ENCODE peak calls at places on chromosomes 7 and 10, in seven cellular contexts. One of them, this sample, is unnamed.

GRCh38 chr7:42238709-42239395 is 1.8 kb upstream of the GLI3 start:
- DNase-seq in iPS-NIHi11: peak
- DNase-seq in activated naive CD4-positive, alpha-beta T cell: no peak
- DNase-seq in skeletal muscle cell: no peak
- DNase-seq in neuronal stem cell: no peak
- DNase-seq in nephron progenitor cell: peak
- DNase-seq in neural progenitor cell: peak
- DNase-seq in this sample: no peak

GRCh38 chr7:22001345-22002004 is 55.8 kb upstream of the CDCA7L start:
- DNase-seq in iPS-NIHi11: peak
- DNase-seq in nephron progenitor cell: peak
- DNase-seq in neuronal stem cell: peak
- DNase-seq in neural progenitor cell: peak
- DNase-seq in activated naive CD4-positive, alpha-beta T cell: no peak
- DNase-seq in skeletal muscle cell: peak
- DNase-seq in this sample: peak

GRCh38 chr10:129966831-129967578 is 2.9 kb upstream of the EBF3 start:
- DNase-seq in neuronal stem cell: peak
- DNase-seq in skeletal muscle cell: no peak
- DNase-seq in neural progenitor cell: peak
- DNase-seq in nephron progenitor cell: peak
- DNase-seq in activated naive CD4-positive, alpha-beta T cell: no peak
- DNase-seq in iPS-NIHi11: peak
- DNase-seq in this sample: no peak

GRCh38 chr7:41573017-41573416 is 129.9 kb downstream of the INHBA start:
- DNase-seq in neural progenitor cell: no peak
- DNase-seq in iPS-NIHi11: no peak
- DNase-seq in skeletal muscle cell: peak
- DNase-seq in neuronal stem cell: no peak
- DNase-seq in nephron progenitor cell: no peak
- DNase-seq in activated naive CD4-positive, alpha-beta T cell: no peak
- DNase-seq in this sample: no peak

GRCh38 chr7:359776-360361 is 69.9 kb downstream of the FOXL3 start:
- DNase-seq in nephron progenitor cell: no peak
- DNase-seq in neuronal stem cell: no peak
- DNase-seq in skeletal muscle cell: no peak
- DNase-seq in activated naive CD4-positive, alpha-beta T cell: no peak
- DNase-seq in neural progenitor cell: no peak
- DNase-seq in iPS-NIHi11: no peak
- DNase-seq in this sample: peak

GRCh38 chr10:124106241-124106905 is 13.0 kb upstream of the CHST15 start:
- DNase-seq in skeletal muscle cell: peak
- DNase-seq in activated naive CD4-positive, alpha-beta T cell: no peak
- DNase-seq in nephron progenitor cell: no peak
- DNase-seq in neural progenitor cell: no peak
- DNase-seq in iPS-NIHi11: peak
- DNase-seq in neuronal stem cell: no peak
- DNase-seq in this sample: no peak

GRCh38 chr10:16570731-16571130 is 49.1 kb upstream of the C1QL3 start:
- DNase-seq in iPS-NIHi11: no peak
- DNase-seq in activated naive CD4-positive, alpha-beta T cell: no peak
- DNase-seq in skeletal muscle cell: no peak
- DNase-seq in neuronal stem cell: no peak
- DNase-seq in nephron progenitor cell: no peak
- DNase-seq in neural progenitor cell: no peak
- DNase-seq in this sample: no peak

GRCh38 chr10:131203456-131204357 is 107.8 kb downstream of the TCERG1L start:
- DNase-seq in neural progenitor cell: no peak
- DNase-seq in skeletal muscle cell: no peak
- DNase-seq in activated naive CD4-positive, alpha-beta T cell: no peak
- DNase-seq in iPS-NIHi11: no peak
- DNase-seq in nephron progenitor cell: no peak
- DNase-seq in neuronal stem cell: no peak
- DNase-seq in this sample: no peak

GRCh38 chr7:128735433-128735832 is 3.7 kb upstream of the CALU start:
- DNase-seq in neuronal stem cell: no peak
- DNase-seq in neural progenitor cell: no peak
- DNase-seq in activated naive CD4-positive, alpha-beta T cell: no peak
- DNase-seq in skeletal muscle cell: no peak
- DNase-seq in nephron progenitor cell: no peak
- DNase-seq in iPS-NIHi11: no peak
- DNase-seq in this sample: no peak

GRCh38 chr7:13904689-13905088 is 84.8 kb downstream of the ETV1 start:
- DNase-seq in skeletal muscle cell: no peak
- DNase-seq in neural progenitor cell: no peak
- DNase-seq in nephron progenitor cell: no peak
- DNase-seq in iPS-NIHi11: no peak
- DNase-seq in neuronal stem cell: no peak
- DNase-seq in activated naive CD4-positive, alpha-beta T cell: no peak
- DNase-seq in this sample: no peak

GRCh38 chr7:97845622-97846203 is 26.5 kb downstream of the ASNS start:
- DNase-seq in iPS-NIHi11: no peak
- DNase-seq in neural progenitor cell: peak
- DNase-seq in skeletal muscle cell: no peak
- DNase-seq in nephron progenitor cell: no peak
- DNase-seq in neuronal stem cell: peak
- DNase-seq in activated naive CD4-positive, alpha-beta T cell: no peak
- DNase-seq in this sample: peak

GRCh38 chr10:3264178-3264867 is 91.7 kb upstream of the PITRM1 start:
- DNase-seq in iPS-NIHi11: no peak
- DNase-seq in neural progenitor cell: no peak
- DNase-seq in neuronal stem cell: no peak
- DNase-seq in skeletal muscle cell: no peak
- DNase-seq in activated naive CD4-positive, alpha-beta T cell: no peak
- DNase-seq in nephron progenitor cell: no peak
- DNase-seq in this sample: no peak

GRCh38 chr10:113961261-113961938 is 82.3 kb upstream of the ADRB1 start:
- DNase-seq in skeletal muscle cell: no peak
- DNase-seq in neuronal stem cell: no peak
- DNase-seq in iPS-NIHi11: no peak
- DNase-seq in neural progenitor cell: no peak
- DNase-seq in nephron progenitor cell: no peak
- DNase-seq in activated naive CD4-positive, alpha-beta T cell: no peak
- DNase-seq in this sample: peak

GRCh38 chr10:92688927-92689662 is 660 bp upstream of the HHEX start:
- DNase-seq in iPS-NIHi11: peak
- DNase-seq in neural progenitor cell: peak
- DNase-seq in activated naive CD4-positive, alpha-beta T cell: no peak
- DNase-seq in skeletal muscle cell: no peak
- DNase-seq in neuronal stem cell: peak
- DNase-seq in nephron progenitor cell: peak
- DNase-seq in this sample: peak

GRCh38 chr7:22594020-22594419 is 94.0 kb upstream of the STEAP1B start:
- DNase-seq in activated naive CD4-positive, alpha-beta T cell: no peak
- DNase-seq in iPS-NIHi11: no peak
- DNase-seq in skeletal muscle cell: no peak
- DNase-seq in neuronal stem cell: no peak
- DNase-seq in nephron progenitor cell: no peak
- DNase-seq in neural progenitor cell: no peak
- DNase-seq in this sample: no peak

GRCh38 chr7:122166260-122166659 is 22.2 kb upstream of the AASS start:
- DNase-seq in iPS-NIHi11: no peak
- DNase-seq in neural progenitor cell: no peak
- DNase-seq in neuronal stem cell: no peak
- DNase-seq in nephron progenitor cell: no peak
- DNase-seq in activated naive CD4-positive, alpha-beta T cell: no peak
- DNase-seq in skeletal muscle cell: no peak
- DNase-seq in this sample: no peak

GRCh38 chr7:15168489-15168888 is 265.9 kb upstream of the DGKB start:
- DNase-seq in skeletal muscle cell: no peak
- DNase-seq in neuronal stem cell: no peak
- DNase-seq in nephron progenitor cell: no peak
- DNase-seq in activated naive CD4-positive, alpha-beta T cell: no peak
- DNase-seq in neural progenitor cell: no peak
- DNase-seq in iPS-NIHi11: no peak
- DNase-seq in this sample: no peak

GRCh38 chr7:99618726-99619125 is 2.0 kb downstream of the ZSCAN25 start:
- DNase-seq in nephron progenitor cell: no peak
- DNase-seq in neuronal stem cell: no peak
- DNase-seq in skeletal muscle cell: no peak
- DNase-seq in iPS-NIHi11: no peak
- DNase-seq in neural progenitor cell: no peak
- DNase-seq in activated naive CD4-positive, alpha-beta T cell: no peak
- DNase-seq in this sample: no peak

GRCh38 chr7:128031901-128032604 is 816 bp upstream of the LRRC4 start:
- DNase-seq in nephron progenitor cell: peak
- DNase-seq in neural progenitor cell: peak
- DNase-seq in neuronal stem cell: peak
- DNase-seq in skeletal muscle cell: peak
- DNase-seq in activated naive CD4-positive, alpha-beta T cell: no peak
- DNase-seq in iPS-NIHi11: peak
- DNase-seq in this sample: peak

GRCh38 chr10:69884686-69885085 is 83.0 kb downstream of the COL13A1 start:
- DNase-seq in skeletal muscle cell: no peak
- DNase-seq in neuronal stem cell: no peak
- DNase-seq in neural progenitor cell: no peak
- DNase-seq in activated naive CD4-positive, alpha-beta T cell: no peak
- DNase-seq in nephron progenitor cell: no peak
- DNase-seq in iPS-NIHi11: no peak
- DNase-seq in this sample: no peak

GRCh38 chr10:29387269-29387668 is 98.4 kb downstream of the LYZL1 start:
- DNase-seq in neural progenitor cell: no peak
- DNase-seq in skeletal muscle cell: no peak
- DNase-seq in neuronal stem cell: no peak
- DNase-seq in nephron progenitor cell: no peak
- DNase-seq in activated naive CD4-positive, alpha-beta T cell: no peak
- DNase-seq in iPS-NIHi11: no peak
- DNase-seq in this sample: no peak